ENCODE peak calls at places on chromosomes 12 and 14, in ten cellular contexts. N, D, L, C, S, O, Z, F, Y and T are unnamed samples.
A peak's percentile ranks its signal among the peaks of the same experiment; 100 is the strongest.

GRCh38 chr12:108939594-108939993 is 59.7 kb downstream of the DAO start:
- DNase-seq in D (no peak), L (no peak), Z (peak; percentile 11), F (peak; percentile 54), S (no peak), N (peak; percentile 14), O (peak; percentile 26), C (peak; percentile 63), Y (no peak), T (no peak)

GRCh38 chr12:109880049-109880931 is at the start of gene GLTP:
- DNase-seq in L (peak; percentile 93), Z (peak; percentile 52), F (peak; percentile 95), C (peak; percentile 64), Y (peak; percentile 96), O (no peak), S (peak; percentile 95), N (peak; percentile 96), D (peak; percentile 88), T (peak; percentile 79)

GRCh38 chr12:105336411-105336810 is 5.9 kb downstream of the C12orf75 start:
- DNase-seq in Y (no peak), Z (no peak), L (no peak), D (no peak), N (no peak), C (no peak), F (peak; percentile 64), O (no peak), S (no peak), T (no peak)

GRCh38 chr12:65157091-65157490 is 12.3 kb upstream of the LEMD3 start:
- DNase-seq in Z (no peak), F (no peak), Y (no peak), S (no peak), D (no peak), L (no peak), N (no peak), C (no peak), O (no peak), T (no peak)

GRCh38 chr14:73344304-73344703 is 107.0 kb downstream of the PAPLN start:
- DNase-seq in D (no peak), S (no peak), F (no peak), C (no peak), O (no peak), N (peak; percentile 18), Y (no peak), L (no peak), Z (no peak), T (no peak)

GRCh38 chr12:122471324-122472226 is 29.2 kb downstream of the ZCCHC8 start:
- DNase-seq in L (no peak), Y (no peak), D (peak; percentile 29), O (no peak), S (no peak), N (peak; percentile 82), F (peak; percentile 63), Z (peak; percentile 83), C (peak; percentile 77), T (no peak)

GRCh38 chr14:21454843-21455550 is 926 bp downstream of the CHD8 start:
- DNase-seq in N (peak; percentile 45), D (no peak), Y (no peak), O (no peak), Z (peak; percentile 28), L (no peak), C (peak; percentile 10), S (no peak), F (no peak), T (no peak)

GRCh38 chr12:52924764-52925716 is 20.2 kb upstream of the KRT8 start:
- DNase-seq in D (peak; percentile 85), O (peak; percentile 90), N (peak; percentile 86), C (peak; percentile 72), F (peak; percentile 84), Z (peak; percentile 54), S (no peak), Y (no peak), L (no peak), T (peak; percentile 78)

GRCh38 chr12:56104815-56105476 is 587 bp downstream of the PA2G4 start:
- DNase-seq in F (peak; percentile 44), Y (no peak), S (peak; percentile 90), N (peak; percentile 58), C (no peak), D (no peak), Z (peak; percentile 16), O (no peak), L (peak; percentile 56), T (peak; percentile 25)

GRCh38 chr12:109592905-109593272 is 19.3 kb downstream of the MVK start:
- DNase-seq in F (peak; percentile 28), O (no peak), N (no peak), D (no peak), L (peak; percentile 68), S (no peak), C (no peak), Y (no peak), Z (no peak), T (no peak)

GRCh38 chr12:45242180-45242579 is 26.3 kb downstream of the ANO6 start:
- DNase-seq in C (no peak), L (no peak), S (no peak), Y (no peak), O (no peak), Z (no peak), N (no peak), D (no peak), F (no peak), T (no peak)

DNA sequence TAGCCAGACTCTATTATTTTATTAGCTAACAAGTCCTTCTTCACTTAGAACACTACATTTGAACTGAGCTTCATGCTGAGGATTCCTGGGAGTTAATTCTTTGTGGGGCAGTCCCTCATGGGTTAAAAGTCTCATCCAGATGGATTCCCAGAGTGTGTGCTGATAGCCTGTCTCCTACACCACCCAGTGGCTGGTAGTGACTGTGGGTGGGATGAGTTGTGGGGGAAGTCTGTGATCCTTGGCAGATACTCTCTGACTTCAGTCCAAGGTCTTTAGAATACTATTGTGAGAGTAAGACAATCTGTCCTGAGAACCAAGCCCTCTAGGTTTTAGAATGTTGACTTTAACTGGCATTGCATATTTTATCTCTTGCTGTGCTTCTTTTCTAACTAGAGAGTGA is 37.2 kb downstream of the AKAP6 start:
- DNase-seq in C (no peak), F (peak; percentile 18), O (peak; percentile 69), N (peak; percentile 67), D (no peak), S (no peak), Z (peak; percentile 84), L (no peak), Y (no peak), T (peak; percentile 59)
- H3K4me3 ChIP-seq in C (no peak overlapping the region), F (no peak overlapping the region), O (no peak overlapping the region), N (no peak overlapping the region), D (no peak overlapping the region), S (no peak overlapping the region), Z (no peak overlapping the region), L (no peak overlapping the region), Y (no peak overlapping the region), T (no peak overlapping the region)

GRCh38 chr14:77885363-77885762 is 85.5 kb downstream of the ADCK1 start:
- DNase-seq in F (peak; percentile 82), N (no peak), O (no peak), D (no peak), S (no peak), Y (no peak), L (peak; percentile 13), Z (no peak), C (no peak), T (no peak)

GRCh38 chr14:77882098-77882497 is 82.2 kb downstream of the ADCK1 start:
- DNase-seq in Y (no peak), D (no peak), N (peak; percentile 30), C (no peak), F (peak; percentile 37), Z (no peak), O (no peak), S (no peak), L (peak; percentile 54), T (no peak)

GRCh38 chr14:77880056-77880455 is 80.1 kb downstream of the ADCK1 start:
- DNase-seq in Y (no peak), F (no peak), L (peak; percentile 46), N (no peak), O (no peak), C (no peak), Z (no peak), D (no peak), S (no peak), T (no peak)

GRCh38 chr14:77883479-77884238 is 83.8 kb downstream of the ADCK1 start:
- DNase-seq in Y (no peak), O (no peak), N (no peak), S (peak; percentile 38), F (no peak), Z (no peak), C (no peak), D (no peak), L (peak; percentile 34), T (no peak)

DNA sequence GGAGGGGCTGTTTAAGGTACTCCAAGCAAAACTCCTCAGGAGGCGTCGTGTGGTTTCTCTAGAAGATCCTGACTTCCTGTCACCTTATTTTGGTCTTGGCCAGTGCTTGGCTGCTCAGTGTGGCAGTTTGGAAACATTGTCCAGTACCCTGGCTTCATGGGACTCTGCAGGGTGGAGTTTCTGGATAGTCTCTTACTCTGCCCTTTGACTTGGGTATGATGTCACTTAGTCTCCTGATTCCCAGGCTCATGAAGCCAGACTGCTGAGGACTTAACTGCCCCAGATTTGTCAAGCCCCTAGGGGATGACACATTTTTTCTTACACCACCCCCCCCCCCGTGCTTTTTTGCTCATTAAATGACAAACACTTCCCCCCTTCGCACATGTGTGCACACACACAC is 82.7 kb downstream of the ADCK1 start:
- DNase-seq in O (no peak), F (peak; percentile 74), N (peak; percentile 67), Z (peak; percentile 74), L (peak; percentile 21), S (peak; percentile 17), C (no peak), Y (no peak), D (no peak), T (no peak)
- H3K4me3 ChIP-seq in O (no peak overlapping the region), F (no peak overlapping the region), N (no peak overlapping the region), Z (no peak overlapping the region), L (no peak overlapping the region), S (no peak overlapping the region), C (no peak overlapping the region), Y (no peak overlapping the region), D (no peak overlapping the region), T (no peak overlapping the region)

DNA sequence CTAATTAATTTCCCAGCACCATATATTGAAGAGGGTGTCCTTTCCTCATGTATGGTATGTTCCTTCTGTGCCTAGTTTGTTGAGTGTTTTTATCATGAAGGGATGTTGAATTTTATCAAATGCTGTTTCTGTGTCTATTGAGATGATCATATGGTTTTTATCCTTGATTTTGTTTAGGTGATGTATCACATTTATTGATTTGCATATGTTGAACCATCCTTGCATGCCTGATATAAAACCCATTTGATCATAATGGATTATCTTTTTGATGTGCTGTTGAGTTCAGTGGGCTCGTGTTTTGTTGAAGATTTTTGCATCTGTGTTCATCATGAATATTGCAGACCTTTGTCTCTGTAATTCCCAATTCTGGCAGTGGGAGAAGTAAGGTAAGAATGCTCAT is 44.6 kb downstream of the RASSF8 start:
- DNase-seq in O (no peak), N (no peak), S (no peak), D (no peak), Z (no peak), L (no peak), C (no peak), F (no peak), Y (no peak), T (no peak)
- H3K4me3 ChIP-seq in O (no peak overlapping the region), N (no peak overlapping the region), S (no peak overlapping the region), D (no peak overlapping the region), Z (no peak overlapping the region), L (no peak overlapping the region), C (no peak overlapping the region), F (no peak overlapping the region), Y (no peak overlapping the region), T (no peak overlapping the region)

DNA sequence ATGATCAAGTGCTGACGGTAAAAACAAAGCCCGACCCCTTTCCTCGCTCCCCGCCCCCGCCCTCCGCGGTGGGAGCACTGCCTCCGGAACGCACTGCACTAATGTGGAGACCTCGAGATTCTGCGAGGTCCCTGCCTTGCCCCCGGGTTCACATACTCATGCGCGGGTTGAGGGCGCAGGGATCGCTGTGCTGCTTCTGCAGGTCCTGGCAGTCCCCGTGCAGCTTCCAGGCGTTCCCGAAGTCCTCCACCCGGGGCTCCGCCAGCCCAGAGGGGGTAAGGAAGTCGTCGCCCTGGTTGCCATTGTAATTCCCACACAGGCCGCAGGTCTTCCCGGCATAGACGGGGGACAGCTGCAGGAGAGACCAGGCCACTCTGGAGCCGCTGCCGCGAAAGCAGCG is 66.8 kb downstream of the VWF start:
- DNase-seq in O (no peak), Y (no peak), Z (no peak), D (no peak), N (no peak), L (no peak), F (peak; percentile 38), S (no peak), C (no peak), T (no peak)
- H3K4me3 ChIP-seq in O (no peak overlapping the region), Y (no peak overlapping the region), Z (no peak overlapping the region), D (no peak overlapping the region), N (no peak overlapping the region), L (no peak overlapping the region), F (no peak overlapping the region), S (no peak overlapping the region), C (no peak overlapping the region), T (no peak overlapping the region)